ENCODE peak calls at places on chromosomes 7 and 10, in eight cellular contexts. R, Z, P, V, F, L, O and G are unnamed samples.

GRCh38 chr10:101065479-101066145 is 3.8 kb downstream of the KAZALD1 start:
- DNase-seq in L (no peak), O (no peak), R (no peak), V (no peak), F (no peak), Z (no peak), P (no peak), G (no peak)

GRCh38 chr7:111760043-111760442 is 197.8 kb upstream of the IMMP2L start:
- DNase-seq in R (no peak), F (no peak), O (no peak), P (no peak), V (no peak), L (no peak), Z (no peak), G (no peak)

GRCh38 chr10:5362873-5363272 is 1.9 kb upstream of the UCN3 start:
- DNase-seq in L (no peak), Z (no peak), F (no peak), O (no peak), R (no peak), V (no peak), P (no peak), G (no peak)

GRCh38 chr7:158549176-158549833 is 38.3 kb downstream of the PTPRN2 start:
- DNase-seq in R (no peak), L (no peak), V (no peak), F (no peak), Z (no peak), P (peak; percentile 40), O (peak; percentile 33), G (peak; percentile 16)

GRCh38 chr7:101486764-101487458 is 124.2 kb downstream of the COL26A1 start:
- DNase-seq in R (peak; percentile 50), L (no peak), O (peak; percentile 40), Z (no peak), F (no peak), V (no peak), P (no peak), G (no peak)

GRCh38 chr10:104043185-104043830 is 42.4 kb downstream of the COL17A1 start:
- DNase-seq in P (no peak), O (no peak), F (no peak), R (no peak), L (no peak), V (no peak), Z (no peak), G (no peak)

GRCh38 chr10:120014031-120014430 is 121.5 kb downstream of the SEC23IP start:
- DNase-seq in P (no peak), Z (no peak), R (no peak), V (no peak), L (no peak), O (no peak), F (no peak), G (no peak)

GRCh38 chr7:137476937-137477336 is 133.4 kb upstream of the PTN start:
- DNase-seq in R (no peak), F (no peak), L (no peak), V (no peak), Z (no peak), O (no peak), P (no peak), G (no peak)

GRCh38 chr7:369981-370621 is 80.1 kb downstream of the FOXL3 start:
- DNase-seq in F (no peak), V (no peak), R (no peak), P (no peak), O (no peak), Z (peak; percentile 16), L (peak; percentile 47), G (no peak)

GRCh38 chr10:124303662-124304418 is 114.9 kb downstream of the OAT start:
- DNase-seq in Z (no peak), L (peak; percentile 45), P (no peak), F (no peak), V (no peak), R (no peak), O (no peak), G (no peak)

GRCh38 chr10:55550241-55550640 is 749.2 kb upstream of the PCDH15 start:
- DNase-seq in P (peak; percentile 1), R (no peak), F (no peak), O (no peak), Z (no peak), V (no peak), L (no peak), G (no peak)

GRCh38 chr7:31100870-31101269 is 48.8 kb downstream of the ADCYAP1R1 start:
- DNase-seq in V (no peak), P (no peak), O (no peak), L (peak; percentile 25), F (no peak), R (no peak), Z (no peak), G (no peak)

GRCh38 chr10:22986771-22987542 is 59.1 kb downstream of the ARMC3 start:
- DNase-seq in P (no peak), R (peak; percentile 35), O (no peak), V (no peak), Z (no peak), L (no peak), F (no peak), G (no peak)

GRCh38 chr7:94348142-94348541 is 46.6 kb upstream of the COL1A2 start:
- DNase-seq in R (no peak), L (peak; percentile 80), F (no peak), O (peak; percentile 33), P (no peak), Z (peak; percentile 11), V (no peak), G (peak; percentile 30)

GRCh38 chr7:106757846-106758245 is 96.9 kb upstream of the CCDC71L start:
- DNase-seq in P (no peak), R (no peak), F (no peak), O (no peak), Z (peak; percentile 38), L (peak; percentile 73), V (no peak), G (peak; percentile 57)

GRCh38 chr10:98980353-98980752 is 255.3 kb downstream of the HPSE2 start:
- DNase-seq in R (no peak), F (no peak), O (no peak), P (no peak), L (no peak), Z (no peak), V (no peak), G (no peak)

DNA sequence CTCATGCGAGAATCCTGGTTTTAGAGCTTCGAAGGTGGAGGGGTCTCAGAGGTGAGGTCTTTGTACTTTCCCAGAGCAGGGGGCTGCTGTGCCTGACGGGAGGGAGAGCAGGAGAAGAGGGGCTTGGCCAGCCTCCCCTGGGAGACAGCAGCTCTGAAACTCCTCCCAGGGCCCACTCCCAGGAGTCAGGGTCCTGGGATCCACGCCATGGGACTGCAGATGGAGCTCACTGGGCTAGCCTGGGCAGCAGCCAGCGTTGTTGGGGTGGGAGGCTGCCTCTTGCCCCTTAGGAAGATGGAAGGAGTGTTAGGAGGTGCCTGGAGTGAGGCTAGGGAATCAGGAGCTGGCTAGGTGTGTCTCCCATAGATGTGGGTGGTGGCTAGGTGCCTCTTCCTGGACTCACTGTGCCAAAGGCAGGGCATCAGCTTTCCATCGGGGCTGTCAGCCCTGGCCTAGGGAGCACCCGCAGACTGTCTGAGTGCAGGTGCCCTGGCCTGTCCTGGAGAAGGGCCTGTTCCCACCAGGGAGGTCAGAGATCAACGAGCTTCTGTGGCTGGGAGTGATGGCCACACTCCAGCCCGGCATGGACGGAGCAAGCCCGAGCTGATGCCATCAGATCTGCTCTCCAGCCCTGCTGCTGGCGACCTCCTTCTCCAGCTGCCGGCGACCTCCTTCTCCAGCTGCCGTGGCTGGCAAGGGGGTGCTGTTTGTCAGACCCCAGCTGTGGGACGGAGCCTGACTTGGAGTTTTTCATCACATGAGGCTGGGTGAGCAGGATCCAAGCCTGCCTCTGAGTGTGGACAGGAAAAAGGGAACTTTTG is 111.3 kb downstream of the PTPN20 start:
- DNase-seq in P (no peak), F (peak; percentile 91), Z (no peak), V (no peak), L (peak; percentile 60), O (no peak), R (no peak), G (no peak)
- TF ChIP-seq EP300 in P (no peak), F (no peak), Z (no peak), V (no peak), L (no peak), O (no peak), R (no peak), G (no peak)

DNA sequence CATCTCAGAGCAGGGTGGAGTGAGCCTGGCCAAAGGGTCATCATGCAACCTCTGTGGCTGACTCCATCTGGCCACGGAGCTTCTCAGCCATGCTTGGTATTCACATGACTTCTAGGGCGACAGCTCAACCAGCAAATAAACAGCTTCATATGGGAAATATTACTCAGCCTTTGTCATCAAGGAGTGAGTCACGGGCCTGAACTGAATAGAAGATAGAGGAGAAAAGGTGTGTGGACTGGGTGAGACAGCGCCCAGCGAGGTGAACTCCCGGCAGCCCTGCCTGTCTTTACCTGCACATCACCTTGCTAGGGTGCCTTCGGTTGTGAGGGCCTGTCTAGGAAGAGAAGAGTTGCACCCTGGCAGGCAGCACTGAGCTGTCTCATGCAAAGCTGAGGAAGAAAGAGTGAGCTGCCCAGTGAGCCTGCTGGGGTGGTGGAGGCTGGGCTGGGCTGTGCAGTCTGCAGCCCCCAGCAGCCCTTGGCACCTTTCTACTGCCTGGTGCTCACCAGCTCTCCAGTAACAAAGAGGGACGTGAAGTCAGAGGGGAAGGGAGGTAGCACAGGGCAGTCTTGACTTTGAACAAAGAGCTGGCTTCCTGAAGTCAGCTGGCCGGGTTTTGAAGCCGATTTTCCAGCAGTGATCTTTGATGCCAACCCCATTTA is 114.2 kb downstream of the EGFR start:
- DNase-seq in R (peak; percentile 91), Z (peak; percentile 56), L (peak; percentile 83), V (no peak), P (peak; percentile 17), F (no peak), O (no peak), G (peak; percentile 69)
- H3K4me3 ChIP-seq in R (peak overlapping the region; percentile 7), Z (no peak overlapping the region), L (no peak overlapping the region), V (no peak overlapping the region), P (no peak overlapping the region), F (no peak overlapping the region), O (no peak overlapping the region), G (no peak overlapping the region)

DNA sequence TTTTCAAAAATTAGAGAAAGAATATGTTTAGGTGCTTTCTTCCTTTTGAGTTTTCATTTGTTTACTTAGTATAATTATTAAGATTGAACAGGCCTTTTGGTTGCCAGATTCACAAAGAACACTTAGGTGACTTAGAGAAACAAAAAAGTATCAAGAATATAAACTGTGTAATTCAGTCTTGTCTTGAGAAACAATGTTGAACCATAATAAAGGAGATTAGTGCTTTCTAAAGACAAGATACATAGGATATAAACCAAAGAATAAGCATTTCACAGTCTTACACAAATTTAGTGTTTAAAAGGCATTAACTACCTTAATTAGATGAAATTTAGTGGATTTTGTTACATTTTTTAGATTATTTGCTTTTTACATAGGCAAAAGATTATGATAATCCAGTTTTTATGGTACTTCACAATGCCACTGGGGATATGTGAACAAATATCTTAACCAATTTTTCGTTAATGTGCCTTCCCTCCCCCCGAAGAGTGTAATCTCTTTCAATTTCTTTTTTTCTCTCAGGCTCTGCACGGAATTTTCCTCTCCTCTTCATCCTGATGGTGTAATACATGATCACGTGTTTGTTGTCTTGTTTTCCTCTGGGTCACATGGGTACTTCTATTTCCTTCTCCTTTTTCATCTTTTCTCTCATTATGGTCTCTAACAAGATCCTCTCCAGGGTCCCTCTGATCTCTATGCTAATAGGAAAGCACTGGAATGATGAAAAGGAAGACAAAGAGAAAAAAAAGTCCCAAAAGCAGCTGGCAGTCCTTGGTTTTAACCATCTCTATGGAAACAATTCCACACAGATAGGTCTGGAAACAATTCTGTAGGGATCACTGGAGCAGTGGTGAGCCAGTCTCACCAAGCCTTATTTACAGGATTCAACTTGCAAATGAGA is 3.7 kb upstream of the HNRNPH3 start:
- DNase-seq in Z (no peak), F (no peak), O (no peak), V (no peak), R (peak; percentile 62), P (no peak), L (no peak), G (no peak)
- TF ChIP-seq EP300 in Z (no peak), F (no peak), O (no peak), V (no peak), R (no peak), P (no peak), L (no peak), G (peak; percentile 76)

GRCh38 chr10:11919271-11919670 is 96.1 kb downstream of the PROSER2 start:
- DNase-seq in L (no peak), R (no peak), F (no peak), P (no peak), V (no peak), O (no peak), Z (no peak), G (no peak)
- H3K4me3 ChIP-seq in L (no peak overlapping the region), R (no peak overlapping the region), F (no peak overlapping the region), P (no peak overlapping the region), V (no peak overlapping the region), O (no peak overlapping the region), Z (no peak overlapping the region), G (no peak overlapping the region)